ENCODE peak calls at places on chromosomes 11 and 22, in seven cellular contexts. One of them, this sample, is unnamed.

GRCh38 chr11:91967018-91967715 is 257.5 kb upstream of the FAT3 start:
- DNase-seq in SK-N-SH: no peak
- DNase-seq in HCT116: no peak
- DNase-seq in HepG2: no peak
- DNase-seq in H1: no peak
- DNase-seq in K562: no peak
- DNase-seq in GM12878: no peak
- DNase-seq in this sample: no peak

GRCh38 chr22:40414838-40415505 is 44.6 kb downstream of the SGSM3 start:
- DNase-seq in SK-N-SH: peak; percentile 49
- DNase-seq in HCT116: no peak
- DNase-seq in HepG2: no peak
- DNase-seq in H1: no peak
- DNase-seq in K562: no peak
- DNase-seq in GM12878: no peak
- DNase-seq in this sample: no peak

GRCh38 chr22:39498802-39499201 is 3.3 kb upstream of the MIEF1 start:
- DNase-seq in SK-N-SH: no peak
- DNase-seq in HCT116: no peak
- DNase-seq in HepG2: peak; percentile 63
- DNase-seq in H1: no peak
- DNase-seq in K562: no peak
- DNase-seq in GM12878: no peak
- DNase-seq in this sample: no peak

GRCh38 chr11:66566221-66566620 is 2.2 kb downstream of the CTSF start:
- DNase-seq in SK-N-SH: no peak
- DNase-seq in HCT116: no peak
- DNase-seq in HepG2: no peak
- DNase-seq in H1: no peak
- DNase-seq in K562: no peak
- DNase-seq in GM12878: no peak
- DNase-seq in this sample: no peak

GRCh38 chr11:118142081-118142480 is 10.5 kb downstream of the SCN4B start:
- DNase-seq in SK-N-SH: no peak
- DNase-seq in HCT116: no peak
- DNase-seq in HepG2: no peak
- DNase-seq in H1: no peak
- DNase-seq in K562: no peak
- DNase-seq in GM12878: no peak
- DNase-seq in this sample: no peak

GRCh38 chr11:90434858-90435257 is 212.0 kb upstream of the CHORDC1 start:
- DNase-seq in SK-N-SH: no peak
- DNase-seq in HCT116: no peak
- DNase-seq in HepG2: peak; percentile 35
- DNase-seq in H1: no peak
- DNase-seq in K562: peak; percentile 1
- DNase-seq in GM12878: no peak
- DNase-seq in this sample: peak; percentile 61

GRCh38 chr11:20599424-20600346 is at the start of gene SLC6A5:
- DNase-seq in SK-N-SH: no peak
- DNase-seq in HCT116: no peak
- DNase-seq in HepG2: peak; percentile 25
- DNase-seq in H1: peak; percentile 88
- DNase-seq in K562: peak; percentile 73
- DNase-seq in GM12878: no peak
- DNase-seq in this sample: peak; percentile 89

GRCh38 chr11:75475767-75476650 is 43.0 kb upstream of the KLHL35 start:
- DNase-seq in SK-N-SH: no peak
- DNase-seq in HCT116: no peak
- DNase-seq in HepG2: no peak
- DNase-seq in H1: no peak
- DNase-seq in K562: peak; percentile 63
- DNase-seq in GM12878: no peak
- DNase-seq in this sample: no peak

GRCh38 chr11:64268687-64269379 is 15.6 kb downstream of the BAD start:
- DNase-seq in SK-N-SH: peak; percentile 77
- DNase-seq in HCT116: no peak
- DNase-seq in HepG2: peak; percentile 33
- DNase-seq in H1: peak; percentile 76
- DNase-seq in K562: peak; percentile 79
- DNase-seq in GM12878: no peak
- DNase-seq in this sample: no peak

GRCh38 chr22:27318516-27318915 is 483.0 kb downstream of the MN1 start:
- DNase-seq in SK-N-SH: no peak
- DNase-seq in HCT116: no peak
- DNase-seq in HepG2: no peak
- DNase-seq in H1: no peak
- DNase-seq in K562: peak; percentile 3
- DNase-seq in GM12878: no peak
- DNase-seq in this sample: peak; percentile 43

GRCh38 chr22:32620992-32621391 is 146.4 kb downstream of the FBXO7 start:
- DNase-seq in SK-N-SH: no peak
- DNase-seq in HCT116: no peak
- DNase-seq in HepG2: peak; percentile 24
- DNase-seq in H1: no peak
- DNase-seq in K562: no peak
- DNase-seq in GM12878: no peak
- DNase-seq in this sample: peak; percentile 12

GRCh38 chr11:9639985-9640384 is 23.9 kb upstream of the SWAP70 start:
- DNase-seq in SK-N-SH: no peak
- DNase-seq in HCT116: no peak
- DNase-seq in HepG2: no peak
- DNase-seq in H1: no peak
- DNase-seq in K562: no peak
- DNase-seq in GM12878: no peak
- DNase-seq in this sample: no peak

GRCh38 chr11:123178166-123178565 is 16.9 kb downstream of the CLMP start:
- DNase-seq in SK-N-SH: no peak
- DNase-seq in HCT116: no peak
- DNase-seq in HepG2: no peak
- DNase-seq in H1: no peak
- DNase-seq in K562: no peak
- DNase-seq in GM12878: no peak
- DNase-seq in this sample: no peak

GRCh38 chr11:29321293-29322132 is 695.3 kb downstream of the KCNA4 start:
- DNase-seq in SK-N-SH: no peak
- DNase-seq in HCT116: peak; percentile 39
- DNase-seq in HepG2: peak; percentile 75
- DNase-seq in H1: no peak
- DNase-seq in K562: no peak
- DNase-seq in GM12878: no peak
- DNase-seq in this sample: no peak

GRCh38 chr22:47345025-47345424 is 582.6 kb downstream of the TBC1D22A start:
- DNase-seq in SK-N-SH: no peak
- DNase-seq in HCT116: no peak
- DNase-seq in HepG2: no peak
- DNase-seq in H1: no peak
- DNase-seq in K562: no peak
- DNase-seq in GM12878: no peak
- DNase-seq in this sample: no peak

GRCh38 chr22:47341464-47341863 is 579.0 kb downstream of the TBC1D22A start:
- DNase-seq in SK-N-SH: no peak
- DNase-seq in HCT116: no peak
- DNase-seq in HepG2: no peak
- DNase-seq in H1: no peak
- DNase-seq in K562: no peak
- DNase-seq in GM12878: no peak
- DNase-seq in this sample: no peak

GRCh38 chr22:47343611-47344010 is 581.2 kb downstream of the TBC1D22A start:
- DNase-seq in SK-N-SH: no peak
- DNase-seq in HCT116: no peak
- DNase-seq in HepG2: no peak
- DNase-seq in H1: no peak
- DNase-seq in K562: no peak
- DNase-seq in GM12878: no peak
- DNase-seq in this sample: no peak

GRCh38 chr22:47342446-47342845 is 580.0 kb downstream of the TBC1D22A start:
- DNase-seq in SK-N-SH: no peak
- DNase-seq in HCT116: no peak
- DNase-seq in HepG2: no peak
- DNase-seq in H1: no peak
- DNase-seq in K562: no peak
- DNase-seq in GM12878: no peak
- DNase-seq in this sample: no peak

GRCh38 chr22:47344414-47344813 is 582.0 kb downstream of the TBC1D22A start:
- DNase-seq in SK-N-SH: no peak
- DNase-seq in HCT116: no peak
- DNase-seq in HepG2: no peak
- DNase-seq in H1: no peak
- DNase-seq in K562: no peak
- DNase-seq in GM12878: no peak
- DNase-seq in this sample: no peak
- TF ChIP-seq JUND in SK-N-SH: no peak
- TF ChIP-seq JUND in HCT116: no peak
- TF ChIP-seq JUND in HepG2: no peak
- TF ChIP-seq JUND in H1: no peak
- TF ChIP-seq JUND in K562: no peak
- TF ChIP-seq JUND in GM12878: no peak
- TF ChIP-seq JUND in this sample: no peak

GRCh38 chr11:32333335-32333991 is 101.9 kb downstream of the WT1 start:
- DNase-seq in SK-N-SH: peak; percentile 56
- DNase-seq in HCT116: no peak
- DNase-seq in HepG2: no peak
- DNase-seq in H1: peak; percentile 84
- DNase-seq in K562: no peak
- DNase-seq in GM12878: no peak
- DNase-seq in this sample: no peak
- TF ChIP-seq JUND in SK-N-SH: no peak
- TF ChIP-seq JUND in HCT116: no peak
- TF ChIP-seq JUND in HepG2: no peak
- TF ChIP-seq JUND in H1: no peak
- TF ChIP-seq JUND in K562: no peak
- TF ChIP-seq JUND in GM12878: no peak
- TF ChIP-seq JUND in this sample: no peak

DNA sequence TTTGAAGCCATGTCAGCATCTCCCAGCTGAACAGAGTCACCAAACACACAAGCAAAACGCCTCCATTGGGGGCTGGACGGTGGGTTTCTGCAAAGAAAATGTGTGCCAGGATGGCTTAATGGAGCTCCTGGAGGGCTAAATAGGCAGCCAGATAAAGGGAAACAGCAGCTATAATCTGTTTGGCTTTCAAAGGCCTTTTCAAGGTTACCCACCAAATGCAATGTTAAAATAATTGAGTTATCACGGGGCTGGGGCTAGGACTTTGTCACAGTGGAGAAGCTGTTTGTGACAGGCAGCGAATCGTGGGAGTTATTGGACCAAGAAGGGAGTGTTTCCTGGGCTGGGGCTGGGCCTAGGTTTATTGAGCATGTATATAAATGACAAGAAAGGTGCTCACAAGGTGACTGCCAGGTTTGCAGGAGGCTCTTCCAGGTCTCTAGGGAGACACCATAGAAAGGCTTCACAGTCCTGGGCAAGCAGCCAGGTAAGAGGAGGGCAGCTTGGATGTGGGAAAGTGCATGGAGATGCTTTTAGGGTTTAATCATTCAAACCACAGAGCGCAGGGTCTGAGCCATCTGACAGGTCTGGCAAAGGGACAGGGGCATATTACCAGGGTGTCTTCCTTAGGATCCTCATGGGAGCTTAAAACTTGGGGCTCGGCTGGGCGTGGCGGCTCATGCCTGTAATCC is 28.3 kb downstream of the GRIK4 start:
- DNase-seq in SK-N-SH: peak; percentile 72
- DNase-seq in HCT116: peak; percentile 19
- DNase-seq in HepG2: no peak
- DNase-seq in H1: no peak
- DNase-seq in K562: no peak
- DNase-seq in GM12878: no peak
- DNase-seq in this sample: no peak
- TF ChIP-seq JUND in SK-N-SH: peak; percentile 14
- TF ChIP-seq JUND in HCT116: no peak
- TF ChIP-seq JUND in HepG2: no peak
- TF ChIP-seq JUND in H1: no peak
- TF ChIP-seq JUND in K562: no peak
- TF ChIP-seq JUND in GM12878: no peak
- TF ChIP-seq JUND in this sample: no peak

GRCh38 chr11:57597971-57598830 is 716 bp downstream of the SERPING1 start:
- DNase-seq in SK-N-SH: peak; percentile 90
- DNase-seq in HCT116: no peak
- DNase-seq in HepG2: peak; percentile 15
- DNase-seq in H1: peak; percentile 87
- DNase-seq in K562: peak; percentile 9
- DNase-seq in GM12878: no peak
- DNase-seq in this sample: peak; percentile 63

GRCh38 chr11:57598831-57599155 is 1.3 kb downstream of the SERPING1 start:
- DNase-seq in SK-N-SH: no peak
- DNase-seq in HCT116: no peak
- DNase-seq in HepG2: no peak
- DNase-seq in H1: no peak
- DNase-seq in K562: no peak
- DNase-seq in GM12878: no peak
- DNase-seq in this sample: no peak

GRCh38 chr11:57596266-57596885 is 1.1 kb upstream of the SERPING1 start:
- DNase-seq in SK-N-SH: no peak
- DNase-seq in HCT116: no peak
- DNase-seq in HepG2: no peak
- DNase-seq in H1: no peak
- DNase-seq in K562: no peak
- DNase-seq in GM12878: no peak
- DNase-seq in this sample: no peak

GRCh38 chr11:57599381-57599780 is 1.9 kb downstream of the SERPING1 start:
- DNase-seq in SK-N-SH: no peak
- DNase-seq in HCT116: no peak
- DNase-seq in HepG2: no peak
- DNase-seq in H1: no peak
- DNase-seq in K562: no peak
- DNase-seq in GM12878: no peak
- DNase-seq in this sample: no peak

DNA sequence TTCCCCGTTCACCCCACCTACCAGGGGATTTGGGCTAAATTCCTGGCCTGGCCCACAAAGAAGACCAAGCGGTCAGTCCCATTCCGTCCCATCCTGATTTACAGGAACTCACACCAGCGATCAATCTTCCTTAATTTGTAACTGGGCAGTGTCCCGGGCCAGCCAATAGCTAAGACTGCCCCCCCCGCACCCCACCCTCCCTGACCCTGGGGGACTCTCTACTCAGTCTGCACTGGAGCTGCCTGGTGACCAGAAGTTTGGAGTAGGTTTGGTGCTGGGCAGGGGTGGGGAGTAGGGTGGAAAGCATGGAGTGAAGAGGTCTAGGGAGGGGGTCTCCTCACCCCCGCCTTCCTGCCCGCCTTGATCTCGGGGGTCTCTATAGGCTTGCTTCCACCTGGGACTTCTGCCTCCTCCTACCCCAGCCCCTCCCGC is at the start of gene SERPING1:
- DNase-seq in SK-N-SH: no peak
- DNase-seq in HCT116: no peak
- DNase-seq in HepG2: no peak
- DNase-seq in H1: no peak
- DNase-seq in K562: no peak
- DNase-seq in GM12878: no peak
- DNase-seq in this sample: no peak
- TF ChIP-seq JUND in SK-N-SH: no peak
- TF ChIP-seq JUND in HCT116: no peak
- TF ChIP-seq JUND in HepG2: no peak
- TF ChIP-seq JUND in H1: no peak
- TF ChIP-seq JUND in K562: no peak
- TF ChIP-seq JUND in GM12878: no peak
- TF ChIP-seq JUND in this sample: no peak

This sample was measured in T47D.